ENCODE peak calls at places on chromosome 13, in four cellular contexts. L, I, Q and U are unnamed samples.
A peak's percentile ranks its signal among the peaks of the same experiment; 100 is the strongest.

GRCh38 chr13:45538382-45538781 is 73.6 kb downstream of the COG3 start:
- DNase-seq in L (no peak), Q (no peak), I (no peak), U (no peak)

GRCh38 chr13:112144616-112145220 is 77.8 kb downstream of the SOX1 start:
- DNase-seq in I (no peak), L (no peak), Q (no peak), U (no peak)

GRCh38 chr13:46687810-46688209 is 109.2 kb downstream of the ESD start:
- DNase-seq in L (no peak), I (no peak), Q (no peak), U (no peak)

GRCh38 chr13:36778083-36778671 is 40.8 kb upstream of the RFXAP start:
- DNase-seq in L (no peak), Q (no peak), I (no peak), U (no peak)

GRCh38 chr13:112774829-112775565 is 85.2 kb downstream of the ATP11A start:
- DNase-seq in Q (no peak), I (no peak), L (no peak), U (no peak)

GRCh38 chr13:24119593-24120508 is 40.7 kb upstream of the SPATA13 start:
- DNase-seq in I (no peak), Q (no peak), L (no peak), U (no peak)

GRCh38 chr13:99572131-99572530 is 70.9 kb downstream of the TM9SF2 start:
- DNase-seq in Q (no peak), L (no peak), I (no peak), U (no peak)

GRCh38 chr13:45603338-45603737 is 12.2 kb downstream of the ERICH6B start:
- DNase-seq in L (no peak), I (no peak), Q (no peak), U (no peak)

GRCh38 chr13:20425819-20426219 is 99.8 kb downstream of the CRYL1 start:
- DNase-seq in Q (no peak), L (no peak), I (no peak), U (no peak)

GRCh38 chr13:104984296-104984818 is 1551.1 kb downstream of the EFNB2 start:
- DNase-seq in I (no peak), Q (peak; percentile 39), L (no peak), U (no peak)

GRCh38 chr13:108895220-108895704 is 265.9 kb downstream of the MYO16 start:
- DNase-seq in I (no peak), Q (no peak), L (no peak), U (no peak)

GRCh38 chr13:34943675-34944634 is 1.9 kb downstream of the NBEA start:
- DNase-seq in Q (no peak), L (no peak), I (no peak), U (no peak)

GRCh38 chr13:97445504-97446187 is 11.7 kb downstream of the RAP2A start:
- DNase-seq in I (no peak), L (no peak), Q (no peak), U (no peak)

GRCh38 chr13:102141625-102142472 is 260.0 kb downstream of the FGF14 start:
- DNase-seq in Q (no peak), I (no peak), L (no peak), U (no peak)

GRCh38 chr13:48595330-48596127 is 58.2 kb upstream of the CYSLTR2 start:
- DNase-seq in Q (peak; percentile 63), L (peak; percentile 38), I (no peak), U (no peak)

GRCh38 chr13:70829748-70830147 is 721.5 kb upstream of the KLHL1 start:
- DNase-seq in I (no peak), Q (no peak), L (no peak), U (no peak)

GRCh38 chr13:100549316-100549715 is 39.3 kb downstream of the GGACT start:
- DNase-seq in I (no peak), Q (no peak), L (no peak), U (no peak)

GRCh38 chr13:106851251-106851650 is 283.3 kb upstream of the ARGLU1 start:
- DNase-seq in I (no peak), Q (no peak), L (no peak), U (no peak)

GRCh38 chr13:50989476-50989875 is 79.9 kb downstream of the RNASEH2B start:
- DNase-seq in Q (no peak), I (no peak), L (peak; percentile 65), U (no peak)

GRCh38 chr13:97810152-97810551 is 143.3 kb upstream of the IPO5 start:
- DNase-seq in Q (no peak), I (no peak), L (no peak), U (no peak)

GRCh38 chr13:46296920-46297319 is 85.2 kb downstream of the LRRC63 start:
- DNase-seq in Q (no peak), L (no peak), I (no peak), U (no peak)

GRCh38 chr13:114099918-114100445 is 32.4 kb downstream of the RASA3 start:
- DNase-seq in L (peak; percentile 27), I (peak; percentile 87), Q (no peak), U (no peak)

GRCh38 chr13:37047846-37048245 is 11.6 kb downstream of the SUPT20H start:
- DNase-seq in L (no peak), I (no peak), Q (no peak), U (no peak)

GRCh38 chr13:97165527-97166425 is 56.4 kb upstream of the MBNL2 start:
- DNase-seq in L (no peak), I (no peak), Q (no peak), U (no peak)

GRCh38 chr13:26200811-26201210 is 21.3 kb downstream of the RNF6 start:
- DNase-seq in Q (no peak), I (no peak), L (no peak), U (no peak)

DNA sequence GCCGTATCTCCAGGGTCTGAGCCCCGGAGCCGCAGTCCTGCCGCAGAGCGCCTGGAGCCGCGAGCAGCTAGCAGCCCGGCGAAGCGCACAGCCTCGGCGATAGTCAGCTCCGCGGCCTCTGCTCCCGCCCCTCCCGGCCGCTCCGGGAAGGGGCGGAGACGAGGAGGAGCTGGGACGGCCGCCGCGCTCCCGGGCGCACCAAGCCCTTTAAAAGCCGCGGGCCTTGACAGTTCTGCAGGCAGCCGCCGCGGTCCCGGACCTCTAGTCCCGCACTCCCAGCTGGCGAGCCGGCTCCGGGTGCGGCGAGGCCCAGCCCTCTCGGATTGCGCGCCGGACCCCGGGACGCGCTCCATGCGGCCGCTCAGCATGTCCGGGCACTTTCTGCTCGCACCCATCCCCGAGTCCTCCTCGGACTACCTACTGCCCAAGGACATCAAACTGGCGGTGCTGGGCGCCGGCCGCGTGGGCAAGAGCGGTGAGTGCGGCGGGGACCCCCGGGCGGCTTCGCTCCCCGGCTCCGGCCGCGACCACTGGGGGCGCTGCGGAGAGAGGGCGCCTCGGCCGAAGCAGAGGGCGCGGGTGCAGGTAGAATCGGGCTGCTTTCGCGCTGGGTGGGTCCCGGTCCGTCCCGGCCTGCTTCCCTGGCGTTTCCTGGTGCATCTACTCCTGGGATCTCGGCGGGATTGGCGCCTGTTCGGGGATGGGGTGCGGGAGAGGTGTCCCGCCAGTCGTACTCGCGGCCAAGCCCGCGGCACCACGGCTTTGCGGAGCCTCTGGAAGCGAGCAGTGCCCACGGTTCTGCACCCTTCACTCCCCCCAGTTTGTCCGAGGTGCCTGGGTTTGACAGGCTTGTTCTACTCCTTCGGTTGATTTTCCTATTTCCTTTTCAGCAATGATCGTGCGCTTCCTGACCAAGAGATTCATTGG is at the start of gene RASL11A:
- DNase-seq in I (peak; percentile 96), Q (peak; percentile 88), L (peak; percentile 87), U (no peak)
- TF ChIP-seq POLR2A in I (no peak), Q (peak; percentile 19), L (peak; percentile 91), U (no peak)

GRCh38 chr13:28796938-28797257 is 23.2 kb upstream of the MTUS2 start:
- DNase-seq in Q (no peak), I (no peak), L (no peak), U (no peak)
- TF ChIP-seq CTCF in Q (no peak), I (no peak), L (no peak), U (no peak)

DNA sequence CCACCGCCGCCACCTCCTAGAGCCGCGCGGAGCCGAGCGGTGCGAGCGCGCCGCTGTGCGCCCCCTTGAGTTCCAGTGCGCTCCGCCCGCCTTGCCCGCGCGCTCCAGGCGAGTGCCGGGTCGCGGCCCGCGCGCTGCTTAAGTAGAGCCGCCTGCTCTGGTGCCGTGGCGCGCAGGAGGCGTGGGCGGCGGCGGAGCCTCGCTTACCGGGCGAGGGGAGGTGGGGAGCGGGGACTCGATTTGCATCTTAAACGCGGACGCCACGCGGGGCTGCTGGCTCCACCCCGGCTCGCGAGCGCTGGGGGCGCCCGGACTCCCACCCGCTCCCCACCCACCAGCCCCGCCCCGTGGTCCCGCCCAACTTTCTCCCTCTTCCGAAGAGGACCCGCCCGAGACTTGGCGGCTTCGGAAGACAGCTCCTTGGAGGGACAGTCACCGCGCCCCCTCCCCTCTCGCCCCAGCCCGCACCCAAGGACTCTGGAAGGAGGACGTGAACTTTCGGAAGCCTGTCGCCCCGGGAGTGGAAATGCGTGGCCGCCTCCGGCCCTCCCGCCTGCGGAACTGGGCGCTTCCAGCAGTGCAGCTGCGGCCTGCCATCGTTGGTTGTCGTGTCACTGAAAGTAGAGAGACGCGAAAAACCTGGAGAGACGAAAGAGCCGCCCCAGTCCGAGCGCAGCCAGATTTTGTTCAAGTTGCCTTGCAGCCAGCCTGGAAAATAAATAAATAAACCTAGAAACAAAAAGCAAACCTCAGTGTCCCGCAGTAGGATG is at the start of gene KCTD12:
- DNase-seq in Q (peak; percentile 76), I (peak; percentile 98), L (peak; percentile 86), U (no peak)
- TF ChIP-seq POLR2A in Q (no peak), I (no peak), L (peak; percentile 89), U (peak; percentile 74)

DNA sequence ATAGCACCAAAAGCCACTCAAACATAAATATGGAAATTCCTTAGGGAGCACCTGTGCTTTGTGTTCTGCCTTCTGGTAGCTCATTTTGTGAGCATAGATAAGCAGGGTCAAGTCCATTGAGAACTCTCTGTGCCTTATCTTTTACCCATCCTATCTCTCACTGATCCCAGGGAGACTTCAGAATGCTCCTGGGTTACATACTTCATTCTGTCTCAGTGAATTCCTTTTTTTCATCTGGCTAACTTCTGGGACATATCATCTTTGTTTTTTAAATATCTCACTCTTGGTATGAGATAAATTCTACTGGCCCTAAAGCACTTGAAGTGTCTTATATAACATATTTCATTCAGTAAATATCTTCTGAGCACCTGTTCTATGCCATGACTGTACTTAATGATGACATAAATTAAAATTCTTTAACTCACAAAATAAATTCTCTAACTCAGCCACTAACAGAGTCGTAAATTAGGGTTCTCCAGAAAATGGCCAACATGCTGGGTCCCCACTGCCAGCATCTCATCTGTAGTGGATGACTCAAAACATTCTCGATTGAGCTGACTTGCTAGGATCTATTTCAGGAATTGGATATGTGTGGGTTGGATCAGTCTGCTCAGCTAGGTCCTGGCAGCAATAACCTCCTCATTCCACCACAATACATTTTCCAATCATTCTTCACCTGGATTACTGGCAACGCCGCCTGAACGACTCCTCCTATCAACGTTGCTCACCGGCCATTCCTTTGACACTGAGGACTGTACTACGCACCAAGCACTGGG is 170.2 kb downstream of the FOXO1 start:
- DNase-seq in I (no peak), L (no peak), Q (no peak), U (no peak)
- TF ChIP-seq CTCF in I (no peak), L (no peak), Q (no peak), U (no peak)